ENCODE peak calls at places on chromosome 19, in six cellular contexts. M, C, O, J, U and F are unnamed samples.

GRCh38 chr19:29724102-29724641 is 9.1 kb upstream of the C19orf12 start:
- DNase-seq in M (peak; percentile 21), C (no peak), O (no peak), J (no peak), U (peak; percentile 28), F (peak; percentile 34)

GRCh38 chr19:51572908-51573307 is 1.8 kb downstream of the ZNF175 start:
- DNase-seq in M (no peak), C (no peak), O (peak; percentile 32), J (no peak), U (no peak), F (no peak)

GRCh38 chr19:51161266-51161665 is 19.2 kb downstream of the SIGLEC7 start:
- DNase-seq in M (no peak), C (no peak), O (no peak), J (no peak), U (no peak), F (no peak)

GRCh38 chr19:48715681-48716171 is 3.8 kb downstream of the MAMSTR start:
- DNase-seq in M (no peak), C (no peak), O (no peak), J (no peak), U (no peak), F (no peak)

GRCh38 chr19:16445238-16446107 is 26.3 kb downstream of the EPS15L1 start:
- DNase-seq in M (no peak), C (no peak), O (peak; percentile 86), J (no peak), U (no peak), F (no peak)

GRCh38 chr19:57302020-57302465 is 18.2 kb upstream of the ZNF543 start:
- DNase-seq in M (no peak), C (no peak), O (peak; percentile 79), J (no peak), U (no peak), F (no peak)

GRCh38 chr19:49793561-49793840 is 19.6 kb downstream of the FUZ start:
- DNase-seq in M (no peak), C (no peak), O (peak; percentile 63), J (no peak), U (no peak), F (no peak)

GRCh38 chr19:53877361-53877766 is 4.6 kb upstream of the PRKCG start:
- DNase-seq in M (no peak), C (no peak), O (no peak), J (no peak), U (peak; percentile 24), F (no peak)

GRCh38 chr19:3626473-3627350 is at the start of gene CACTIN:
- DNase-seq in M (peak; percentile 98), C (peak; percentile 98), O (peak; percentile 93), J (peak; percentile 98), U (peak; percentile 98), F (peak; percentile 99)

GRCh38 chr19:9645466-9645865 is 24.4 kb upstream of the ZNF561 start:
- DNase-seq in M (no peak), C (no peak), O (no peak), J (no peak), U (no peak), F (peak; percentile 5)

GRCh38 chr19:32661318-32661717 is 13.7 kb downstream of the ANKRD27 start:
- DNase-seq in M (peak; percentile 34), C (no peak), O (no peak), J (no peak), U (no peak), F (no peak)

GRCh38 chr19:48926909-48927308 is 6.6 kb upstream of the DHDH start:
- DNase-seq in M (peak; percentile 62), C (no peak), O (peak; percentile 96), J (peak; percentile 67), U (peak; percentile 6), F (peak; percentile 79)

GRCh38 chr19:48752511-48753365 is at the start of gene FUT1:
- DNase-seq in M (no peak), C (no peak), O (no peak), J (no peak), U (peak; percentile 24), F (no peak)

GRCh38 chr19:40147693-40148347 is 43.4 kb upstream of the MAP3K10 start:
- DNase-seq in M (no peak), C (no peak), O (peak; percentile 6), J (no peak), U (no peak), F (no peak)

GRCh38 chr19:16001481-16002312 is 52.9 kb downstream of the OR10H4 start:
- DNase-seq in M (no peak), C (no peak), O (peak; percentile 12), J (no peak), U (no peak), F (no peak)

GRCh38 chr19:56253737-56254136 is 18.8 kb upstream of the EDDM13 start:
- DNase-seq in M (peak; percentile 36), C (no peak), O (peak; percentile 64), J (no peak), U (no peak), F (peak; percentile 76)

GRCh38 chr19:31054430-31054829 is 294.8 kb downstream of the TSHZ3 start:
- DNase-seq in M (no peak), C (no peak), O (peak; percentile 25), J (no peak), U (no peak), F (peak; percentile 7)

GRCh38 chr19:8641908-8642547 is 11.6 kb downstream of the NFILZ start:
- DNase-seq in M (no peak), C (no peak), O (peak; percentile 33), J (no peak), U (no peak), F (no peak)

GRCh38 chr19:58558623-58559274 is 338 bp upstream of the UBE2M start:
- DNase-seq in M (peak; percentile 98), C (peak; percentile 97), O (peak; percentile 95), J (peak; percentile 94), U (no peak), F (peak; percentile 97)

GRCh38 chr19:55503447-55504251 is 15.4 kb downstream of the SSC5D start:
- DNase-seq in M (peak; percentile 93), C (peak; percentile 86), O (peak; percentile 71), J (peak; percentile 69), U (peak; percentile 94), F (peak; percentile 97)

GRCh38 chr19:17180997-17181702 is 34.0 kb upstream of the USE1 start:
- DNase-seq in M (no peak), C (no peak), O (no peak), J (no peak), U (no peak), F (no peak)

GRCh38 chr19:51142119-51142518 is at the start of gene SIGLEC7:
- DNase-seq in M (no peak), C (no peak), O (no peak), J (no peak), U (no peak), F (peak; percentile 48)

GRCh38 chr19:40775632-40776022 is 306 bp downstream of the MIA start:
- DNase-seq in M (no peak), C (no peak), O (no peak), J (no peak), U (no peak), F (no peak)

GRCh38 chr19:23787106-23787505 is 28.4 kb upstream of the ZNF681 start:
- DNase-seq in M (no peak), C (no peak), O (peak; percentile 27), J (no peak), U (no peak), F (no peak)

GRCh38 chr19:1009043-1009975 is 9.1 kb downstream of the GRIN3B start:
- DNase-seq in M (no peak), C (no peak), O (no peak), J (no peak), U (no peak), F (no peak)

GRCh38 chr19:7676854-7677253 is at the start of gene MCEMP1:
- DNase-seq in M (no peak), C (no peak), O (no peak), J (no peak), U (no peak), F (no peak)

GRCh38 chr19:23440207-23440606 is 44.9 kb upstream of the ZNF91 start:
- DNase-seq in M (no peak), C (no peak), O (no peak), J (no peak), U (no peak), F (no peak)

GRCh38 chr19:10885241-10886169 is 14.2 kb downstream of the CARM1 start:
- DNase-seq in M (no peak), C (no peak), O (no peak), J (no peak), U (no peak), F (no peak)

GRCh38 chr19:40466219-40467006 is at the start of gene SPTBN4:
- DNase-seq in M (peak; percentile 75), C (peak; percentile 44), O (no peak), J (no peak), U (peak; percentile 68), F (peak; percentile 58)

GRCh38 chr19:18432275-18433038 is 5.5 kb downstream of the ISYNA1 start:
- DNase-seq in M (no peak), C (no peak), O (no peak), J (no peak), U (no peak), F (no peak)